ENCODE peak calls at places on chromosomes 12 and 14, in nine cellular contexts. H is thyroid gland; L is NCI-H1105; X is Peyer's patch; C is T47D; Z is pancreas; B is HS-5; I is stimulated activated CD8-positive, alpha-beta memory T cell treated with anti-CD3 and anti-CD28 coated beads, Interleukin-15, amount 100 ng/mL, for 48 hours; G is AG08395. J is an unnamed sample.

GRCh38 chr14:69632154-69632553 is 20.8 kb downstream of the SUSD6 start:
- DNase-seq in Z (no peak), G (no peak), B (no peak), L (no peak), H (no peak), I (no peak), X (no peak), C (no peak), J (no peak)

GRCh38 chr14:84483072-84483410 is 1046.9 kb upstream of the FLRT2 start:
- DNase-seq in B (no peak), I (no peak), Z (no peak), G (no peak), C (no peak), H (no peak), X (no peak), L (no peak), J (no peak)

GRCh38 chr14:102873546-102874061 is 48.9 kb upstream of the AMN start:
- DNase-seq in Z (no peak), B (no peak), L (no peak), X (no peak), I (no peak), H (no peak), G (no peak), C (no peak), J (no peak)

GRCh38 chr14:68611611-68612010 is 181.3 kb downstream of the ZFP36L1 start:
- DNase-seq in X (no peak), L (no peak), Z (no peak), H (peak; percentile 47), G (no peak), I (no peak), B (no peak), C (no peak), J (no peak)

GRCh38 chr12:97075583-97076268 is 168.7 kb downstream of the NEDD1 start:
- DNase-seq in X (no peak), C (peak; percentile 61), B (no peak), L (no peak), H (no peak), Z (no peak), G (no peak), I (no peak), J (no peak)

GRCh38 chr12:130714591-130715149 is 1.4 kb downstream of the RIMBP2 start:
- DNase-seq in B (no peak), H (peak; percentile 14), Z (no peak), G (no peak), X (peak; percentile 40), L (no peak), C (no peak), I (no peak), J (no peak)

GRCh38 chr12:49264873-49265792 is at the start of gene TUBA1C:
- DNase-seq in G (peak; percentile 99), B (peak; percentile 82), H (peak; percentile 95), I (peak; percentile 87), X (peak; percentile 97), Z (peak; percentile 92), L (peak; percentile 83), C (peak; percentile 99), J (peak; percentile 80)

GRCh38 chr14:104521816-104522745 is 57.5 kb upstream of the C14orf180 start:
- DNase-seq in L (no peak), H (no peak), G (no peak), Z (no peak), I (no peak), B (no peak), C (no peak), X (no peak), J (no peak)

GRCh38 chr12:108394196-108394595 is 55.1 kb upstream of the CMKLR1 start:
- DNase-seq in C (no peak), B (no peak), G (peak; percentile 63), H (no peak), X (no peak), L (no peak), I (no peak), Z (no peak), J (no peak)

GRCh38 chr14:37985826-37986470 is 221.8 kb upstream of the SSTR1 start:
- DNase-seq in X (peak; percentile 81), L (no peak), C (peak; percentile 82), I (peak; percentile 5), Z (no peak), H (peak; percentile 46), B (no peak), G (peak; percentile 42), J (peak; percentile 16)

GRCh38 chr14:102592969-102593840 is 756 bp downstream of the RCOR1 start:
- DNase-seq in X (peak; percentile 71), C (peak; percentile 71), G (peak; percentile 61), B (no peak), Z (peak; percentile 38), H (peak; percentile 58), I (peak; percentile 32), L (peak; percentile 33), J (peak; percentile 30)

GRCh38 chr12:62256408-62257079 is 3.7 kb upstream of the USP15 start:
- DNase-seq in H (no peak), L (no peak), X (no peak), Z (peak; percentile 18), B (no peak), I (no peak), G (no peak), C (no peak), J (no peak)

GRCh38 chr14:75119056-75119455 is 7.8 kb downstream of the NEK9 start:
- DNase-seq in C (no peak), H (no peak), Z (no peak), X (no peak), I (no peak), L (no peak), B (no peak), G (no peak), J (no peak)

GRCh38 chr12:113422929-113423669 is 919 bp downstream of the SDSL start:
- DNase-seq in I (no peak), X (no peak), H (no peak), B (no peak), Z (no peak), C (no peak), L (no peak), G (no peak), J (no peak)

GRCh38 chr14:92600318-92601053 is 86.9 kb downstream of the RIN3 start:
- DNase-seq in G (peak; percentile 79), Z (no peak), H (no peak), I (no peak), L (no peak), B (peak; percentile 70), X (no peak), C (peak; percentile 29), J (no peak)

GRCh38 chr12:67710582-67710981 is 62.0 kb downstream of the DYRK2 start:
- DNase-seq in C (no peak), I (no peak), H (no peak), G (peak; percentile 38), X (peak; percentile 84), Z (peak; percentile 73), B (no peak), L (no peak), J (no peak)

GRCh38 chr14:72291908-72292688 is 359.9 kb downstream of the RGS6 start:
- DNase-seq in G (peak; percentile 7), B (peak; percentile 26), X (no peak), C (peak; percentile 77), L (no peak), H (peak; percentile 22), Z (peak; percentile 5), I (no peak), J (no peak)

GRCh38 chr14:92481811-92482559 is 31.6 kb upstream of the RIN3 start:
- DNase-seq in I (no peak), Z (no peak), X (no peak), L (no peak), B (no peak), C (no peak), H (no peak), G (no peak), J (no peak)

GRCh38 chr14:31360919-31361662 is 59.3 kb downstream of the HEATR5A start:
- DNase-seq in H (no peak), L (no peak), I (no peak), C (no peak), Z (no peak), B (peak; percentile 67), G (peak; percentile 58), X (no peak), J (no peak)

GRCh38 chr14:50831704-50832130 is 755 bp upstream of the NIN start:
- DNase-seq in L (no peak), C (peak; percentile 15), H (no peak), Z (no peak), G (no peak), B (no peak), I (no peak), X (no peak), J (no peak)

GRCh38 chr14:69079188-69079742 is 73.7 kb downstream of the DCAF5 start:
- DNase-seq in L (no peak), I (no peak), G (peak; percentile 65), B (peak; percentile 64), Z (no peak), C (peak; percentile 13), H (no peak), X (no peak), J (no peak)

GRCh38 chr14:103546651-103547454 is 15.6 kb downstream of the BAG5 start:
- DNase-seq in I (peak; percentile 48), Z (peak; percentile 59), G (peak; percentile 69), L (peak; percentile 70), H (peak; percentile 72), B (no peak), X (peak; percentile 87), C (peak; percentile 79), J (peak; percentile 37)

GRCh38 chr14:92352158-92352985 is 29.4 kb downstream of the SLC24A4 start:
- DNase-seq in X (no peak), G (no peak), I (no peak), B (no peak), L (no peak), Z (no peak), C (peak; percentile 54), H (no peak), J (no peak)

GRCh38 chr14:52146504-52146903 is 77.6 kb upstream of the NID2 start:
- DNase-seq in H (no peak), X (no peak), Z (no peak), I (no peak), C (no peak), L (no peak), G (no peak), B (no peak), J (no peak)

GRCh38 chr12:18320036-18320617 is 58.8 kb downstream of the PIK3C2G start:
- DNase-seq in G (peak; percentile 53), H (no peak), X (peak; percentile 56), I (no peak), L (no peak), Z (no peak), B (peak; percentile 82), C (peak; percentile 88), J (no peak)

GRCh38 chr14:61608245-61609142 is 86.8 kb upstream of the HIF1A start:
- DNase-seq in H (peak; percentile 77), G (peak; percentile 8), I (no peak), L (peak; percentile 97), C (peak; percentile 19), Z (no peak), B (no peak), X (no peak), J (no peak)

GRCh38 chr12:94940771-94941170 is 62.7 kb downstream of the NDUFA12 start:
- DNase-seq in L (no peak), B (no peak), C (no peak), X (no peak), I (no peak), H (no peak), G (no peak), Z (no peak), J (no peak)

GRCh38 chr12:132445884-132446471 is 44.0 kb upstream of the FBRSL1 start:
- DNase-seq in I (peak; percentile 37), X (peak; percentile 77), Z (no peak), L (peak; percentile 93), B (peak; percentile 32), H (peak; percentile 33), G (peak; percentile 30), C (no peak), J (peak; percentile 86)

GRCh38 chr12:122319312-122319638 is 53.0 kb upstream of the VPS33A start:
- DNase-seq in L (no peak), B (no peak), Z (no peak), H (no peak), C (no peak), G (no peak), X (no peak), I (no peak), J (no peak)

GRCh38 chr12:92122941-92123779 is 22.5 kb downstream of the BTG1 start:
- DNase-seq in G (no peak), Z (no peak), L (no peak), X (no peak), B (no peak), I (no peak), H (no peak), C (no peak), J (no peak)